ENCODE peak calls at places on chromosome 4, in ten cellular contexts. E is tibial artery; G is CD8-positive, alpha-beta T cell; A is NCI-H510A treated with DMSO at 0.1 percent for 48 hours; U is Right ventricle myocardium inferior; C is kidney tubule cell; W is GM12864; R is dermis blood vessel endothelial cell; L is activated T-cell treated with anti-CD3 and anti-CD28 coated beads, Interleukin-2, amount 50 U/mL, for 4 hours; I is islet precursor cell. X is an unnamed sample.

GRCh38 chr4:118967393-118967792 is 78.7 kb downstream of the SYNPO2 start:
- DNase-seq in E (peak), L (no peak), I (no peak), W (no peak), C (peak), G (no peak), R (no peak), U (no peak), A (no peak), X (no peak)

GRCh38 chr4:94582517-94582916 is 130.8 kb downstream of the PDLIM5 start:
- DNase-seq in W (no peak), L (no peak), A (no peak), G (no peak), E (no peak), I (no peak), U (no peak), C (no peak), R (no peak), X (no peak)

GRCh38 chr4:36269116-36269515 is 12.3 kb upstream of the DTHD1 start:
- DNase-seq in I (no peak), W (no peak), R (no peak), U (no peak), G (peak), A (no peak), C (no peak), E (no peak), L (no peak), X (no peak)

GRCh38 chr4:85522836-85523235 is 47.9 kb downstream of the ARHGAP24 start:
- DNase-seq in C (peak), U (no peak), E (no peak), W (no peak), I (peak), L (no peak), G (no peak), A (no peak), R (no peak), X (no peak)

GRCh38 chr4:173556398-173557131 is 26.5 kb upstream of the HAND2 start:
- DNase-seq in I (no peak), G (no peak), R (no peak), L (no peak), A (no peak), W (no peak), E (no peak), U (no peak), C (no peak), X (no peak)

GRCh38 chr4:6619466-6620255 is 20.8 kb upstream of the MRFAP1 start:
- DNase-seq in I (peak), L (no peak), G (no peak), U (no peak), W (no peak), C (no peak), E (no peak), A (no peak), R (no peak), X (no peak)

GRCh38 chr4:1531683-1532548 is 125.7 kb upstream of the NKX1-1 start:
- DNase-seq in A (no peak), R (no peak), G (no peak), U (no peak), E (no peak), L (no peak), I (no peak), W (no peak), C (no peak), X (no peak)

GRCh38 chr4:159430896-159431295 is 328.0 kb downstream of the RAPGEF2 start:
- DNase-seq in G (no peak), L (no peak), U (no peak), C (no peak), I (no peak), A (no peak), R (no peak), E (no peak), W (no peak), X (no peak)

GRCh38 chr4:38106301-38106700 is 146.1 kb downstream of the PTTG2 start:
- DNase-seq in E (no peak), W (no peak), L (no peak), I (no peak), A (no peak), C (no peak), R (peak), G (no peak), U (no peak), X (no peak)

GRCh38 chr4:112147697-112148096 is 2.4 kb downstream of the FAM241A start:
- DNase-seq in E (no peak), G (no peak), R (peak), U (no peak), A (no peak), L (no peak), I (no peak), C (no peak), W (no peak), X (no peak)

GRCh38 chr4:115687356-115687755 is 573.9 kb upstream of the NDST4 start:
- DNase-seq in W (no peak), U (no peak), C (no peak), A (no peak), L (no peak), I (no peak), R (no peak), G (no peak), E (no peak), X (no peak)

GRCh38 chr4:30718021-30718888 is 1.9 kb upstream of the PCDH7 start:
- DNase-seq in I (peak), C (no peak), E (peak), R (peak), L (no peak), G (no peak), U (peak), A (peak), W (no peak), X (no peak)

GRCh38 chr4:94961420-94961819 is 203.7 kb downstream of the BMPR1B start:
- DNase-seq in C (no peak), U (no peak), G (no peak), W (no peak), I (no peak), R (no peak), E (no peak), L (no peak), A (no peak), X (no peak)

GRCh38 chr4:188714907-188715306 is 575.7 kb downstream of the TRIML1 start:
- DNase-seq in A (no peak), U (no peak), R (no peak), G (no peak), E (no peak), W (no peak), C (peak), L (no peak), I (no peak), X (no peak)

GRCh38 chr4:102165584-102165983 is 179.7 kb downstream of the SLC39A8 start:
- DNase-seq in U (no peak), G (no peak), I (no peak), L (no peak), R (no peak), E (no peak), C (no peak), A (no peak), W (no peak), X (no peak)

GRCh38 chr4:24910504-24910903 is 2.3 kb downstream of the CCDC149 start:
- DNase-seq in U (no peak), W (no peak), R (no peak), L (no peak), I (no peak), A (no peak), C (peak), G (no peak), E (no peak), X (no peak)

GRCh38 chr4:54255881-54256280 is 26.8 kb downstream of the PDGFRA start:
- DNase-seq in A (no peak), R (no peak), C (no peak), G (no peak), L (no peak), W (no peak), E (peak), U (no peak), I (no peak), X (no peak)

GRCh38 chr4:94722748-94723147 is 35.0 kb upstream of the BMPR1B start:
- DNase-seq in W (no peak), R (no peak), C (no peak), L (no peak), G (no peak), U (no peak), I (no peak), A (peak), E (no peak), X (no peak)

GRCh38 chr4:33831667-33832066 is 2412.6 kb downstream of the ARAP2 start:
- DNase-seq in A (no peak), C (peak), I (no peak), W (no peak), G (no peak), U (no peak), R (no peak), E (no peak), L (no peak), X (no peak)

GRCh38 chr4:1628892-1629703 is 55.0 kb downstream of the FAM53A start:
- DNase-seq in C (peak), I (peak), U (peak), E (peak), L (peak), W (no peak), A (peak), R (peak), G (peak), X (peak)

GRCh38 chr4:89537281-89537680 is 229.7 kb upstream of the GPRIN3 start:
- DNase-seq in W (no peak), R (no peak), G (no peak), I (no peak), E (no peak), L (no peak), A (no peak), U (no peak), C (no peak), X (no peak)

GRCh38 chr4:96677499-96677898 is 837.6 kb downstream of the PDHA2 start:
- DNase-seq in G (no peak), W (no peak), A (no peak), E (no peak), U (no peak), C (no peak), I (no peak), R (no peak), L (no peak), X (no peak)

GRCh38 chr4:94877973-94878372 is 120.2 kb downstream of the BMPR1B start:
- DNase-seq in C (no peak), U (no peak), G (no peak), E (no peak), R (no peak), I (no peak), L (no peak), W (no peak), A (no peak), X (no peak)

GRCh38 chr4:75895744-75896314 is 6.4 kb downstream of the PPEF2 start:
- DNase-seq in A (peak), W (peak), G (no peak), C (peak), U (no peak), E (no peak), L (no peak), R (peak), I (no peak), X (no peak)

GRCh38 chr4:5891563-5892320 is 1.1 kb downstream of the CRMP1 start:
- DNase-seq in G (no peak), C (no peak), U (no peak), I (no peak), W (no peak), A (no peak), E (no peak), L (no peak), R (no peak), X (no peak)

GRCh38 chr4:1060646-1061371 is 49.4 kb downstream of the FGFRL1 start:
- DNase-seq in A (no peak), L (no peak), E (no peak), W (no peak), I (peak), U (peak), G (no peak), R (no peak), C (no peak), X (no peak)

GRCh38 chr4:8393593-8394038 is 46.9 kb downstream of the ACOX3 start:
- DNase-seq in U (peak), R (peak), W (no peak), C (peak), A (no peak), E (peak), G (no peak), I (peak), L (no peak), X (no peak)

GRCh38 chr4:38654273-38654672 is 9.7 kb upstream of the KLF3 start:
- DNase-seq in A (no peak), G (peak), E (no peak), L (no peak), W (no peak), I (no peak), C (no peak), R (no peak), U (no peak), X (no peak)

GRCh38 chr4:985123-985830 is 1.6 kb upstream of the IDUA start:
- DNase-seq in L (peak), A (peak), C (peak), E (peak), W (no peak), G (peak), U (peak), I (peak), R (no peak), X (peak)

GRCh38 chr4:166014411-166014810 is 141.4 kb downstream of the TLL1 start:
- DNase-seq in I (no peak), U (no peak), L (no peak), E (no peak), C (peak), R (no peak), A (no peak), G (no peak), W (no peak), X (no peak)

GRCh38 chr4:11842620-11843263 is 414.0 kb upstream of the HS3ST1 start:
- DNase-seq in C (no peak), R (no peak), U (no peak), A (peak), I (no peak), G (no peak), E (no peak), L (no peak), W (no peak), X (no peak)

X was measured in activated T-helper 9 cell treated with anti-CD3 and anti-CD28 coated beads, Interleukin-2, amount 50 U/mL, for 16 hours.